ENCODE peak calls at places on chromosomes 4 and X, in ten cellular contexts. One of them, this sample, is unnamed.

GRCh38 chr4:101621120-101621519 is 169.4 kb upstream of the BANK1 start:
- DNase-seq in fibroblast of mammary gland: peak
- DNase-seq in GM12865: no peak
- DNase-seq in CD8-positive, alpha-beta T cell: no peak
- DNase-seq in transverse colon: no peak
- DNase-seq in RWPE1: no peak
- DNase-seq in thoracic aorta: no peak
- DNase-seq in HFF-Myc: peak
- DNase-seq in ascending aorta: no peak
- DNase-seq in left lung: no peak
- DNase-seq in this sample: no peak

GRCh38 chr4:77994194-77994721 is 62.9 kb upstream of the FRAS1 start:
- DNase-seq in fibroblast of mammary gland: peak
- DNase-seq in GM12865: peak
- DNase-seq in CD8-positive, alpha-beta T cell: no peak
- DNase-seq in transverse colon: no peak
- DNase-seq in RWPE1: peak
- DNase-seq in thoracic aorta: no peak
- DNase-seq in HFF-Myc: peak
- DNase-seq in ascending aorta: no peak
- DNase-seq in left lung: no peak
- DNase-seq in this sample: no peak

GRCh38 chrX:141879616-141880015 is 24.1 kb upstream of the MAGEC1 start:
- DNase-seq in fibroblast of mammary gland: no peak
- DNase-seq in GM12865: no peak
- DNase-seq in CD8-positive, alpha-beta T cell: no peak
- DNase-seq in transverse colon: no peak
- DNase-seq in RWPE1: no peak
- DNase-seq in thoracic aorta: no peak
- DNase-seq in HFF-Myc: no peak
- DNase-seq in ascending aorta: no peak
- DNase-seq in left lung: no peak
- DNase-seq in this sample: no peak

GRCh38 chr4:40530961-40531635 is 98.6 kb downstream of the RBM47 start:
- DNase-seq in fibroblast of mammary gland: no peak
- DNase-seq in GM12865: no peak
- DNase-seq in CD8-positive, alpha-beta T cell: no peak
- DNase-seq in transverse colon: peak
- DNase-seq in RWPE1: no peak
- DNase-seq in thoracic aorta: no peak
- DNase-seq in HFF-Myc: no peak
- DNase-seq in ascending aorta: no peak
- DNase-seq in left lung: no peak
- DNase-seq in this sample: no peak

GRCh38 chrX:75273483-75273882 is 402 bp upstream of the UPRT start:
- DNase-seq in fibroblast of mammary gland: no peak
- DNase-seq in GM12865: no peak
- DNase-seq in CD8-positive, alpha-beta T cell: no peak
- DNase-seq in transverse colon: no peak
- DNase-seq in RWPE1: no peak
- DNase-seq in thoracic aorta: no peak
- DNase-seq in HFF-Myc: no peak
- DNase-seq in ascending aorta: no peak
- DNase-seq in left lung: no peak
- DNase-seq in this sample: no peak

GRCh38 chr4:54498661-54499111 is 159.1 kb upstream of the KIT start:
- DNase-seq in fibroblast of mammary gland: peak
- DNase-seq in GM12865: no peak
- DNase-seq in CD8-positive, alpha-beta T cell: no peak
- DNase-seq in transverse colon: no peak
- DNase-seq in RWPE1: peak
- DNase-seq in thoracic aorta: no peak
- DNase-seq in HFF-Myc: no peak
- DNase-seq in ascending aorta: no peak
- DNase-seq in left lung: no peak
- DNase-seq in this sample: no peak

GRCh38 chrX:35890699-35891098 is 28.8 kb upstream of the CFAP47 start:
- DNase-seq in fibroblast of mammary gland: peak
- DNase-seq in GM12865: peak
- DNase-seq in CD8-positive, alpha-beta T cell: no peak
- DNase-seq in transverse colon: peak
- DNase-seq in RWPE1: peak
- DNase-seq in thoracic aorta: no peak
- DNase-seq in HFF-Myc: no peak
- DNase-seq in ascending aorta: no peak
- DNase-seq in left lung: no peak
- DNase-seq in this sample: no peak

GRCh38 chrX:27163236-27163635 is 299.9 kb downstream of the PPP4R3C start:
- DNase-seq in fibroblast of mammary gland: no peak
- DNase-seq in GM12865: no peak
- DNase-seq in CD8-positive, alpha-beta T cell: no peak
- DNase-seq in transverse colon: no peak
- DNase-seq in RWPE1: no peak
- DNase-seq in thoracic aorta: no peak
- DNase-seq in HFF-Myc: no peak
- DNase-seq in ascending aorta: no peak
- DNase-seq in left lung: no peak
- DNase-seq in this sample: no peak

GRCh38 chr4:77695769-77696168 is 90.1 kb downstream of the CXCL13 start:
- DNase-seq in fibroblast of mammary gland: peak
- DNase-seq in GM12865: no peak
- DNase-seq in CD8-positive, alpha-beta T cell: no peak
- DNase-seq in transverse colon: no peak
- DNase-seq in RWPE1: peak
- DNase-seq in thoracic aorta: no peak
- DNase-seq in HFF-Myc: peak
- DNase-seq in ascending aorta: no peak
- DNase-seq in left lung: no peak
- DNase-seq in this sample: no peak

GRCh38 chr4:95018845-95019244 is 261.1 kb downstream of the BMPR1B start:
- DNase-seq in fibroblast of mammary gland: no peak
- DNase-seq in GM12865: no peak
- DNase-seq in CD8-positive, alpha-beta T cell: no peak
- DNase-seq in transverse colon: no peak
- DNase-seq in RWPE1: no peak
- DNase-seq in thoracic aorta: no peak
- DNase-seq in HFF-Myc: no peak
- DNase-seq in ascending aorta: no peak
- DNase-seq in left lung: no peak
- DNase-seq in this sample: no peak

GRCh38 chr4:80182237-80182866 is 15.0 kb upstream of the PRDM8 start:
- DNase-seq in fibroblast of mammary gland: no peak
- DNase-seq in GM12865: no peak
- DNase-seq in CD8-positive, alpha-beta T cell: peak
- DNase-seq in transverse colon: no peak
- DNase-seq in RWPE1: no peak
- DNase-seq in thoracic aorta: no peak
- DNase-seq in HFF-Myc: no peak
- DNase-seq in ascending aorta: no peak
- DNase-seq in left lung: no peak
- DNase-seq in this sample: no peak

GRCh38 chr4:98728433-98728832 is 70.0 kb upstream of the TSPAN5 start:
- DNase-seq in fibroblast of mammary gland: peak
- DNase-seq in GM12865: no peak
- DNase-seq in CD8-positive, alpha-beta T cell: no peak
- DNase-seq in transverse colon: no peak
- DNase-seq in RWPE1: peak
- DNase-seq in thoracic aorta: no peak
- DNase-seq in HFF-Myc: peak
- DNase-seq in ascending aorta: no peak
- DNase-seq in left lung: no peak
- DNase-seq in this sample: no peak

GRCh38 chr4:92198711-92199110 is 105.1 kb upstream of the GRID2 start:
- DNase-seq in fibroblast of mammary gland: peak
- DNase-seq in GM12865: no peak
- DNase-seq in CD8-positive, alpha-beta T cell: no peak
- DNase-seq in transverse colon: no peak
- DNase-seq in RWPE1: no peak
- DNase-seq in thoracic aorta: no peak
- DNase-seq in HFF-Myc: no peak
- DNase-seq in ascending aorta: no peak
- DNase-seq in left lung: no peak
- DNase-seq in this sample: no peak

GRCh38 chr4:87120411-87121162 is 99.8 kb downstream of the KLHL8 start:
- DNase-seq in fibroblast of mammary gland: peak
- DNase-seq in GM12865: no peak
- DNase-seq in CD8-positive, alpha-beta T cell: no peak
- DNase-seq in transverse colon: peak
- DNase-seq in RWPE1: peak
- DNase-seq in thoracic aorta: peak
- DNase-seq in HFF-Myc: no peak
- DNase-seq in ascending aorta: peak
- DNase-seq in left lung: peak
- DNase-seq in this sample: no peak
- TF ChIP-seq CTCF in fibroblast of mammary gland: peak
- TF ChIP-seq CTCF in GM12865: no peak
- TF ChIP-seq CTCF in CD8-positive, alpha-beta T cell: no peak
- TF ChIP-seq CTCF in transverse colon: no peak
- TF ChIP-seq CTCF in RWPE1: peak
- TF ChIP-seq CTCF in thoracic aorta: no peak
- TF ChIP-seq CTCF in HFF-Myc: no peak
- TF ChIP-seq CTCF in ascending aorta: no peak
- TF ChIP-seq CTCF in left lung: no peak
- TF ChIP-seq CTCF in this sample: no peak

GRCh38 chrX:133781174-133781573 is 204.2 kb downstream of the GPC3 start:
- DNase-seq in fibroblast of mammary gland: no peak
- DNase-seq in GM12865: no peak
- DNase-seq in CD8-positive, alpha-beta T cell: no peak
- DNase-seq in transverse colon: no peak
- DNase-seq in RWPE1: no peak
- DNase-seq in thoracic aorta: no peak
- DNase-seq in HFF-Myc: no peak
- DNase-seq in ascending aorta: no peak
- DNase-seq in left lung: no peak
- DNase-seq in this sample: no peak

DNA sequence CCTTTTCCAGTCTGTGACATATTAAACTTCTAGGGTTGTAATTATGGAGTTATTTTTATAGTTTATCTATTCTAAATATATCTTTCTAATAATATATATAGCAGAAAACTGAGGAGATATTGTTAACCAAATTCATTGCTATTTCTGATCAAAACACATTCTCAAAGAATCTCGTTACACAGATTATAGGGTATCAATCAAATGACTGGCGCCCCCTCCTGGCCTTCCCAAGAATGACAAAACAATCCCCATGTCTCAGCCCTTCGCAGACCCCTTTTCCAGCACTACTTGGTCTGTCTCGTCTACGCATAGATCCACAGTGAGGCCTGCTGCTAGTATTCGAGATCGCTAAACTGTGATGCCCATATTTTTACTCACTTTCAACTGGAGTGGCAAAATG is 209.3 kb downstream of the GPC3 start:
- DNase-seq in fibroblast of mammary gland: no peak
- DNase-seq in GM12865: peak
- DNase-seq in CD8-positive, alpha-beta T cell: peak
- DNase-seq in transverse colon: peak
- DNase-seq in RWPE1: peak
- DNase-seq in thoracic aorta: no peak
- DNase-seq in HFF-Myc: no peak
- DNase-seq in ascending aorta: no peak
- DNase-seq in left lung: no peak
- DNase-seq in this sample: no peak
- TF ChIP-seq CTCF in fibroblast of mammary gland: peak
- TF ChIP-seq CTCF in GM12865: peak
- TF ChIP-seq CTCF in CD8-positive, alpha-beta T cell: peak
- TF ChIP-seq CTCF in transverse colon: no peak
- TF ChIP-seq CTCF in RWPE1: no peak
- TF ChIP-seq CTCF in thoracic aorta: no peak
- TF ChIP-seq CTCF in HFF-Myc: peak
- TF ChIP-seq CTCF in ascending aorta: no peak
- TF ChIP-seq CTCF in left lung: peak
- TF ChIP-seq CTCF in this sample: peak

GRCh38 chrX:115561605-115562491 is 874 bp downstream of the PLS3 start:
- DNase-seq in fibroblast of mammary gland: peak
- DNase-seq in GM12865: peak
- DNase-seq in CD8-positive, alpha-beta T cell: no peak
- DNase-seq in transverse colon: peak
- DNase-seq in RWPE1: peak
- DNase-seq in thoracic aorta: no peak
- DNase-seq in HFF-Myc: no peak
- DNase-seq in ascending aorta: no peak
- DNase-seq in left lung: peak
- DNase-seq in this sample: no peak
- TF ChIP-seq CTCF in fibroblast of mammary gland: no peak
- TF ChIP-seq CTCF in GM12865: no peak
- TF ChIP-seq CTCF in CD8-positive, alpha-beta T cell: no peak
- TF ChIP-seq CTCF in transverse colon: no peak
- TF ChIP-seq CTCF in RWPE1: no peak
- TF ChIP-seq CTCF in thoracic aorta: no peak
- TF ChIP-seq CTCF in HFF-Myc: no peak
- TF ChIP-seq CTCF in ascending aorta: no peak
- TF ChIP-seq CTCF in left lung: no peak
- TF ChIP-seq CTCF in this sample: no peak

GRCh38 chrX:49184294-49185061 is 1.7 kb downstream of the PRICKLE3 start:
- DNase-seq in fibroblast of mammary gland: peak
- DNase-seq in GM12865: peak
- DNase-seq in CD8-positive, alpha-beta T cell: no peak
- DNase-seq in transverse colon: peak
- DNase-seq in RWPE1: peak
- DNase-seq in thoracic aorta: peak
- DNase-seq in HFF-Myc: peak
- DNase-seq in ascending aorta: peak
- DNase-seq in left lung: peak
- DNase-seq in this sample: no peak
- TF ChIP-seq CTCF in fibroblast of mammary gland: no peak
- TF ChIP-seq CTCF in GM12865: no peak
- TF ChIP-seq CTCF in CD8-positive, alpha-beta T cell: no peak
- TF ChIP-seq CTCF in transverse colon: no peak
- TF ChIP-seq CTCF in RWPE1: no peak
- TF ChIP-seq CTCF in thoracic aorta: no peak
- TF ChIP-seq CTCF in HFF-Myc: no peak
- TF ChIP-seq CTCF in ascending aorta: no peak
- TF ChIP-seq CTCF in left lung: no peak
- TF ChIP-seq CTCF in this sample: no peak

This sample was measured in CD14-positive monocyte.